ENCODE peak calls at places on chromosomes 2 and 18, in nine cellular contexts. K, F, O, B, U, X, P, N and E are unnamed samples.

GRCh38 chr2:233135421-233135820 is 75.3 kb downstream of the INPP5D start:
- DNase-seq in K (no peak), F (no peak), O (no peak), B (no peak), U (no peak), X (no peak), P (no peak), N (no peak), E (no peak)

GRCh38 chr18:12253517-12254136 is 534 bp upstream of the CIDEA start:
- DNase-seq in K (no peak), F (no peak), O (no peak), B (peak; percentile 44), U (no peak), X (no peak), P (no peak), N (no peak), E (no peak)

GRCh38 chr2:109259671-109260070 is 130.7 kb downstream of the SH3RF3 start:
- DNase-seq in K (no peak), F (no peak), O (no peak), B (no peak), U (no peak), X (no peak), P (no peak), N (no peak), E (no peak)

GRCh38 chr2:25312958-25313710 is 28.6 kb downstream of the DNMT3A start:
- DNase-seq in K (no peak), F (no peak), O (no peak), B (no peak), U (no peak), X (no peak), P (no peak), N (no peak), E (no peak)

GRCh38 chr2:30684546-30684945 is 122.7 kb downstream of the CAPN13 start:
- DNase-seq in K (no peak), F (no peak), O (no peak), B (no peak), U (no peak), X (no peak), P (no peak), N (no peak), E (no peak)

GRCh38 chr2:212364106-212364505 is 174.5 kb downstream of the ERBB4 start:
- DNase-seq in K (no peak), F (no peak), O (no peak), B (peak; percentile 25), U (no peak), X (no peak), P (no peak), N (no peak), E (no peak)

GRCh38 chr2:98091738-98092137 is 4.8 kb downstream of the VWA3B start:
- DNase-seq in K (no peak), F (no peak), O (no peak), B (no peak), U (no peak), X (no peak), P (no peak), N (no peak), E (no peak)

GRCh38 chr18:12373771-12374116 is 3.3 kb downstream of the AFG3L2 start:
- DNase-seq in K (no peak), F (no peak), O (no peak), B (no peak), U (no peak), X (no peak), P (no peak), N (no peak), E (no peak)

GRCh38 chr2:232477751-232478510 is 9.7 kb downstream of the ECEL1 start:
- DNase-seq in K (no peak), F (no peak), O (no peak), B (no peak), U (peak; percentile 1), X (no peak), P (peak; percentile 28), N (no peak), E (no peak)

GRCh38 chr2:28274911-28275685 is 117.6 kb upstream of the FOSL2 start:
- DNase-seq in K (no peak), F (peak; percentile 91), O (peak; percentile 98), B (peak; percentile 23), U (no peak), X (no peak), P (no peak), N (peak; percentile 13), E (peak; percentile 86)

GRCh38 chr2:1687254-1687653 is 57.1 kb downstream of the PXDN start:
- DNase-seq in K (no peak), F (no peak), O (no peak), B (no peak), U (no peak), X (no peak), P (no peak), N (no peak), E (no peak)

GRCh38 chr2:237706257-237706656 is 78.9 kb downstream of the LRRFIP1 start:
- DNase-seq in K (no peak), F (no peak), O (no peak), B (no peak), U (no peak), X (no peak), P (no peak), N (no peak), E (no peak)

DNA sequence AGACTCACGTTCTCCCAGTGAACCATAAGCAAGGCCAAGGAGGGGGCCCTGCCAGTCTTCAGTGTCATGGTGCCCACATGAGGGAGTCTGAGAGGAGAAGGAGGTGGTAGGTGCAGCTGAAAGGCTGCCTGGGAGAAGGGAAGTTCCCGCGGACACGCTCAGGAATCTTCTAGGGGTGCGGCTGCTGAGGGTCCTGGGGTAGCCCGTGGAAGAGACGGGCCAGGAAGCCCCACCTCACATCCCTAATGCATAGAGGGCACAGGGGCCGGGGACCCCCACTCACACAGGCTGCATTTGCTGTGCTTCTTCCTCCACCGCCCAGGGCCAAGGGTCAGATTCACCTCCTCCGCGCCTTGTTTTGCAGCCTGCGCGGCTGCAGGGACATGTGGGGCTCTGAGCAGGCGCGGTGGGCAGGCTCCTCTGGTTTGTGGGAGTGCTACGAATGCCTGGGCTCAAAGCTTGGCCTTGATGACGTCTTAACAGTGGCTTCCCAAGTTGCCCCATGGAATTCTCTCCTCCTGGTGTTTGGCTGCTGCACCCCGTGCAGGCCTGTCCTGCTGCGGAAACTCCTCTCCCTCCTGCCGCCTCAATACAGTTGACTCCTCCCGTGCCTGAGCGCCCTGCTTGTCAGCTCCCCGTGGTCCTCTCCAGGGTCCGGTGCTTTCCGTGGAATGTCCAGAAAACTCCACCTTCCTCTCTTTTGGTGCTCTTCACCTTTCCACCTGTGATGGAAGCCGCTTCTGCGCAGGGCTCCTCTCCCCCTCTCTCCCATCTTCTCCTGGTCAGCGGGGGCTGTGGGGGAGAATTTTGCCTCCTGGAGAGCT is 95.7 kb downstream of the VAPA start:
- DNase-seq in K (no peak), F (no peak), O (no peak), B (no peak), U (no peak), X (no peak), P (no peak), N (no peak), E (no peak)
- H3K27ac ChIP-seq in K (peak overlapping the region; percentile 74), F (no peak overlapping the region), O (no peak overlapping the region), B (no peak overlapping the region), U (no peak overlapping the region), X (no peak overlapping the region), P (no peak overlapping the region), N (no peak overlapping the region), E (no peak overlapping the region)

GRCh38 chr2:43268066-43268971 is 41.9 kb upstream of the ZFP36L2 start:
- DNase-seq in K (no peak), F (no peak), O (no peak), B (no peak), U (no peak), X (no peak), P (no peak), N (no peak), E (no peak)

GRCh38 chr2:43265006-43265770 is 38.8 kb upstream of the ZFP36L2 start:
- DNase-seq in K (peak; percentile 38), F (no peak), O (no peak), B (peak; percentile 24), U (no peak), X (no peak), P (no peak), N (no peak), E (no peak)

GRCh38 chr2:43266692-43267091 is 40.3 kb upstream of the ZFP36L2 start:
- DNase-seq in K (no peak), F (no peak), O (peak; percentile 33), B (no peak), U (no peak), X (no peak), P (peak; percentile 85), N (no peak), E (no peak)

GRCh38 chr2:43269074-43269572 is 42.7 kb upstream of the ZFP36L2 start:
- DNase-seq in K (peak; percentile 78), F (peak; percentile 61), O (peak; percentile 99), B (peak; percentile 43), U (no peak), X (no peak), P (peak; percentile 76), N (no peak), E (peak; percentile 53)

GRCh38 chr2:43267393-43267792 is 41.0 kb upstream of the ZFP36L2 start:
- DNase-seq in K (no peak), F (no peak), O (no peak), B (no peak), U (no peak), X (no peak), P (no peak), N (no peak), E (no peak)
- H3K27ac ChIP-seq in K (peak overlapping the region; percentile 76), F (no peak overlapping the region), O (no peak overlapping the region), B (no peak overlapping the region), U (no peak overlapping the region), X (no peak overlapping the region), P (peak overlapping the region; percentile 53), N (no peak overlapping the region), E (no peak overlapping the region)

GRCh38 chr2:241859436-241860183 is 916 bp upstream of the PDCD1 start:
- DNase-seq in K (no peak), F (peak; percentile 24), O (peak; percentile 36), B (no peak), U (no peak), X (no peak), P (peak; percentile 47), N (no peak), E (peak; percentile 58)

GRCh38 chr2:241857041-241857541 is 1.6 kb downstream of the PDCD1 start:
- DNase-seq in K (no peak), F (no peak), O (no peak), B (no peak), U (no peak), X (no peak), P (peak; percentile 36), N (no peak), E (no peak)

GRCh38 chr2:241859017-241859435 is 332 bp upstream of the PDCD1 start:
- DNase-seq in K (no peak), F (no peak), O (no peak), B (no peak), U (no peak), X (no peak), P (no peak), N (no peak), E (no peak)

GRCh38 chr2:241857572-241858121 is 1.0 kb downstream of the PDCD1 start:
- DNase-seq in K (no peak), F (no peak), O (no peak), B (no peak), U (no peak), X (no peak), P (peak; percentile 41), N (no peak), E (no peak)

GRCh38 chr2:241858206-241859016 is at the start of gene PDCD1:
- DNase-seq in K (no peak), F (no peak), O (no peak), B (no peak), U (peak; percentile 49), X (peak; percentile 34), P (peak; percentile 52), N (no peak), E (no peak)
- H3K27ac ChIP-seq in K (peak within 1 kb of the TSS; percentile 15), F (no peak within 1 kb of the TSS), O (no peak within 1 kb of the TSS), B (no peak within 1 kb of the TSS), U (no peak within 1 kb of the TSS), X (peak within 1 kb of the TSS; percentile 59), P (peak within 1 kb of the TSS; percentile 80), N (no peak within 1 kb of the TSS), E (peak within 1 kb of the TSS; percentile 19)

GRCh38 chr2:178895872-178896271 is 88.6 kb upstream of the TTN start:
- DNase-seq in K (no peak), F (no peak), O (no peak), B (no peak), U (no peak), X (no peak), P (no peak), N (no peak), E (no peak)
- H3K27ac ChIP-seq in K (no peak overlapping the region), F (no peak overlapping the region), O (no peak overlapping the region), B (no peak overlapping the region), U (no peak overlapping the region), X (no peak overlapping the region), P (no peak overlapping the region), N (no peak overlapping the region), E (no peak overlapping the region)